ENCODE peak calls at places on chromosomes 2 and 18, in six cellular contexts. X, F, K, I, J and W are unnamed samples.

GRCh38 chr2:39281391-39281790 is 37.6 kb upstream of the CDKL4 start:
- DNase-seq in F (no peak), X (no peak), J (no peak), K (no peak), I (no peak), W (no peak)

GRCh38 chr2:17615728-17616351 is 75.3 kb downstream of the VSNL1 start:
- DNase-seq in X (no peak), J (no peak), F (no peak), I (peak; percentile 31), K (no peak), W (no peak)

GRCh38 chr18:22191986-22192385 is 22.6 kb downstream of the GATA6 start:
- DNase-seq in J (no peak), K (no peak), I (no peak), X (no peak), F (no peak), W (no peak)

GRCh38 chr2:222919841-222920609 is 59.2 kb downstream of the ACSL3 start:
- DNase-seq in K (peak; percentile 26), J (no peak), X (no peak), F (no peak), I (peak; percentile 95), W (no peak)

GRCh38 chr2:135745545-135745944 is 3.9 kb downstream of the UBXN4 start:
- DNase-seq in F (no peak), K (no peak), J (no peak), I (peak; percentile 84), X (no peak), W (no peak)

GRCh38 chr2:11533278-11534077 is at the start of gene GREB1:
- DNase-seq in I (peak; percentile 50), K (no peak), J (no peak), X (no peak), F (no peak), W (no peak)

GRCh38 chr2:65231121-65231520 is 3.5 kb downstream of the ACTR2 start:
- DNase-seq in K (no peak), F (no peak), J (no peak), I (peak; percentile 53), X (no peak), W (no peak)

GRCh38 chr2:97704989-97705388 is 8.4 kb upstream of the ZAP70 start:
- DNase-seq in X (peak; percentile 2), I (no peak), K (no peak), F (no peak), J (no peak), W (no peak)

GRCh38 chr18:12621737-12622306 is 36.1 kb downstream of the SPIRE1 start:
- DNase-seq in I (peak; percentile 64), X (no peak), J (no peak), F (no peak), K (no peak), W (no peak)